ENCODE peak calls at places on chromosome 9, in four cellular contexts. T, M, P and E are unnamed samples.

GRCh38 chr9:138020795-138021182 is 143.2 kb downstream of the CACNA1B start:
- DNase-seq in P (no peak), T (peak), M (no peak), E (no peak)

GRCh38 chr9:120583958-120584369 is 4.0 kb upstream of the CDK5RAP2 start:
- DNase-seq in P (peak), M (peak), T (no peak), E (peak)

GRCh38 chr9:28916348-28916747 is 1343.1 kb upstream of the C9orf72 start:
- DNase-seq in M (no peak), T (no peak), P (no peak), E (no peak)

GRCh38 chr9:36074870-36075532 is 38.3 kb downstream of the RECK start:
- DNase-seq in T (no peak), M (peak), P (peak), E (peak)

GRCh38 chr9:89515416-89515815 is 17.5 kb upstream of the SEMA4D start:
- DNase-seq in T (no peak), M (no peak), P (no peak), E (no peak)

GRCh38 chr9:121684381-121685145 is 33.1 kb downstream of the DAB2IP start:
- DNase-seq in T (peak), M (peak), P (no peak), E (no peak)

GRCh38 chr9:36134761-36135505 is 1.6 kb upstream of the GLIPR2 start:
- DNase-seq in T (no peak), P (no peak), M (no peak), E (no peak)

GRCh38 chr9:94178927-94179326 is 80.2 kb upstream of the ZNF169 start:
- DNase-seq in M (no peak), T (no peak), P (no peak), E (no peak)

GRCh38 chr9:127904518-127904887 is 5.1 kb upstream of the ST6GALNAC6 start:
- DNase-seq in T (no peak), M (no peak), P (no peak), E (no peak)

GRCh38 chr9:12843735-12844134 is 68.9 kb downstream of the LURAP1L start:
- DNase-seq in T (no peak), P (peak), M (no peak), E (no peak)

GRCh38 chr9:19551124-19551929 is 142.5 kb downstream of the ACER2 start:
- DNase-seq in P (no peak), T (no peak), M (peak), E (peak)

GRCh38 chr9:133777871-133778270 is 39.7 kb upstream of the SARDH start:
- DNase-seq in T (no peak), M (no peak), P (no peak), E (no peak)

DNA sequence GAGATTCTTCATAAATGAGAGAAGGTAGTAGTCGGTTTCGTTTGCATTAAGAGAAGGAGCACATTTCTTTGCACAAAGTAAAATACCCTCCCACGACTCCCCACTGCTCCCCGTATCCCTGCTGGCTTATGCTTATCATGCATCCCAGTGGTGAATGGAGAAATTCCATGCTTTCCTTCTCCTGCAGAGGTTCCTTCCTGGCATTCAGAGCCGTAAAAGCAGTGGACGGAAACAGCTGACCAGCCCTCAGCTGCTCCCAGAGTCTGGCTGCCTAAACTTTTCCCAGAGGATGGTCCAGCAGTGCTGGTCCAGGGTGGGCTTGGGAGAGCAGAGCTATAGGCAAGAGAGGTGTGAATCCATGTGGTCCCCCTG is 93.1 kb downstream of the C9orf152 start:
- DNase-seq in P (no peak), T (no peak), M (peak), E (peak)
- TF ChIP-seq CTCF in P (no peak), T (no peak), M (no peak), E (no peak)

DNA sequence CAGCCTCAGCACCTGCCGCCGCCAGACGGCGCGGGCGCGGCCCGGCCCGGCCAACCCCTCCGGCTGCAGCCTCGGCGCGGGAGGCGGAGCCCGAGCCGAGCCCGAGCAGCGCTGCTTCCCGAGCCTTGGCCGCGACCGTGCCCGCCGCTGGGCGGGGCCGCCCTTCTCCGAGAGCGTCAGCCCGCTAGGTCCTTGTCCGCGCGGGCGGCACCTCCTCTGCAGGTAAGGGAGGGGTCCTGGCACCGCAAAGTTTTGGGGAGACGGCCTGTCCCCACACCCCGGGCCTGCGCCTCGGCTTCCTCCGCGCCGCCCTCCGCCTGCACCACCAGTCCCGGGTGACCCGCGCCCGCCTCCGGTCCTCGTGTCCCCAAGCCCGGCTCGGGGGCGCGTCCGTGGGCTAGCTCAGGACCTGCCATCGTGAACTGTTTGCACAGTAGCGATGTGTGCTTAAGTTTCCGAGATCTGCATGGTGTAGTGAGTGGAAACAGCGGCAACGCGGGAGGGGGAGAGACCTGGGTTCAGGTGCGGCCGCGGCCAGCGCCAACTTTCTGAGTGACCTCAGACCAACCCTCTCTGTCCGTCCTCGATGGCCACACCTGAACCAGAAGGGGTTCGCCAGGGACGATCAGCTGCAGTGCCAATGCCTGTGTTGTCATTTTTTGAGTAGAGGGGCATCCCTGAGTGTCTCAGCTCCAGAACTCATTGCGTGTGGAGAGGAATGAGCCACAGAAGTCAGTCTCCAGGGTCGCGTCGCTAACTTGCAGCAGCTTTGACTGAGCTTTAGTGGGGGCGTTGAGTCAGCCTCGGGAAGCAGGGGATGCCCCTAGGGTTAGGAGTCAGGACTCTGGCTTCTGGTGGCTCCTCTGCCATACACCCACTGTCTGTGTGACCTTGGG is at the start of gene FRMPD1:
- DNase-seq in M (peak), P (no peak), T (peak), E (peak)
- TF ChIP-seq CTCF in M (no peak), P (no peak), T (no peak), E (no peak)

DNA sequence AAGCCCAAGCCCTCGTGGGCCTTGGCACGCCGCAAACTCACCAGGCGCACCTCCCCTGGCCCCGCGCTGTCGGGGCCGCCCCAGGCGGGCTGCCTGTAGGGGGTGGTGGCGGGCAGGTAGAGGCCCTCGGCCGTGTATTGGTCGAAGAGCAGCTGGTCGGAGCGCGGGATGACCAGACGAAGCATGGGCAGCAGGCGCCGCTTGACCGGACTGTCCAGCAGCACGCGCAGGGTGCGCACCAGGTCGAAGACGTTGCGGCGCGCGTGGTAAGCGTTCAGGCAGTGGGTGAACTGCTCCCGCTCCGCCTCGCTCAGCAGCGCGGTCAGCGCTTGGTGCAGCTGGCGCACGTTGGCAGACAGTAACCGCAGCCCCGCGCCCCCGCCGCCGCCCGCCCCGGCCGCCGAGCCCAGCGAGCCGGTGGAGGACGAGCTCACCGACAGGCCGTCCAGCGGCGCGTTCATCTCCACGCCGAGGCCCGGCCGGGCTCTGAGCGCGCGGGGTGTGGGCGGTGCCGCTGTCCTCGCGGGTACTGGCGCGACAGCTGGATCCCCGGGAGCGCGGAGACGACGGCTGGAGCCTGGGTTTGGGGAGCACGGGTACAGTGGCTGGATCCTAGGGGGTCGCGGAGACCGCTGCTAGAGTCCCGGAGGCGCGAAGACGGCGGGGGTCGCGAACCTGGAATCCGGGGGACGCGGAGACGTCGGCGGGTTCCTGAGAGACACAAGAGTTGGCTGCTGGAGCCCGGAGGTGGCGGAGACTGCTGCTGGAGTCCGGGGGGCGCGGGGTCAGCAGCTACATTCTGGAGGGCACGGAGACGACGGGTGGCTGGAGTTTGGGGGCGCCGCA is 709 bp downstream of the WHRN start:
- DNase-seq in M (peak), T (peak), P (no peak), E (peak)
- TF ChIP-seq CTCF in M (peak), T (peak), P (peak), E (peak)

GRCh38 chr9:5427005-5427404 is 10.7 kb downstream of the PLGRKT start:
- DNase-seq in M (no peak), P (no peak), T (no peak), E (no peak)

GRCh38 chr9:5429873-5430564 is 7.7 kb downstream of the PLGRKT start:
- DNase-seq in P (no peak), M (no peak), T (no peak), E (no peak)

GRCh38 chr9:5428172-5428571 is 9.6 kb downstream of the PLGRKT start:
- DNase-seq in M (no peak), T (no peak), P (no peak), E (no peak)

GRCh38 chr9:5428794-5429528 is 8.8 kb downstream of the PLGRKT start:
- DNase-seq in T (no peak), P (no peak), M (no peak), E (no peak)

GRCh38 chr9:5430912-5431311 is 6.8 kb downstream of the PLGRKT start:
- DNase-seq in T (no peak), M (no peak), P (no peak), E (no peak)
- TF ChIP-seq CTCF in T (no peak), M (no peak), P (peak), E (peak)

GRCh38 chr9:86639899-86640379 is 285.7 kb upstream of the TUT7 start:
- DNase-seq in P (no peak), M (no peak), T (no peak), E (no peak)
- TF ChIP-seq CTCF in P (peak), M (no peak), T (no peak), E (no peak)

GRCh38 chr9:130107955-130108354 is 54.2 kb downstream of the GPR107 start:
- DNase-seq in M (no peak), P (no peak), T (no peak), E (no peak)

GRCh38 chr9:130111805-130112204 is 58.1 kb downstream of the GPR107 start:
- DNase-seq in T (no peak), M (no peak), P (no peak), E (no peak)

GRCh38 chr9:130112244-130113151 is 58.8 kb downstream of the GPR107 start:
- DNase-seq in M (no peak), T (no peak), P (no peak), E (no peak)

GRCh38 chr9:130110596-130111021 is 56.9 kb downstream of the GPR107 start:
- DNase-seq in P (no peak), T (no peak), M (peak), E (peak)

GRCh38 chr9:130110166-130110565 is 56.5 kb downstream of the GPR107 start:
- DNase-seq in T (no peak), M (no peak), P (no peak), E (no peak)
- TF ChIP-seq CTCF in T (no peak), M (no peak), P (peak), E (peak)

GRCh38 chr9:90898229-90898628 is 96.6 kb downstream of the SYK start:
- DNase-seq in P (no peak), M (peak), T (no peak), E (no peak)
- TF ChIP-seq CTCF in P (peak), M (peak), T (no peak), E (peak)